ENCODE peak calls at places on chromosomes 12 and 14, in eight cellular contexts. One of them, this sample, is unnamed.

GRCh38 chr14:93764211-93764659 is 24.1 kb downstream of the PRIMA1 start:
- DNase-seq in T-helper 17 cell: no peak
- DNase-seq in glomerular endothelial cell: no peak
- DNase-seq in putamen: no peak
- DNase-seq in GM23248: peak
- DNase-seq in pancreas: no peak
- DNase-seq in ureter: no peak
- DNase-seq in stimulated activated CD8-positive, alpha-beta memory T cell treated with anti-CD3 and anti-CD28 coated beads, Interleukin-15, amount 100 ng/mL, for 1 hour: no peak
- DNase-seq in this sample: no peak

GRCh38 chr14:63039800-63040380 is 5.4 kb downstream of the KCNH5 start:
- DNase-seq in pancreas: no peak
- DNase-seq in stimulated activated CD8-positive, alpha-beta memory T cell treated with anti-CD3 and anti-CD28 coated beads, Interleukin-15, amount 100 ng/mL, for 1 hour: no peak
- DNase-seq in ureter: no peak
- DNase-seq in GM23248: peak
- DNase-seq in glomerular endothelial cell: peak
- DNase-seq in T-helper 17 cell: no peak
- DNase-seq in putamen: no peak
- DNase-seq in this sample: no peak

GRCh38 chr14:95328876-95329503 is 9.3 kb upstream of the CLMN start:
- DNase-seq in T-helper 17 cell: no peak
- DNase-seq in stimulated activated CD8-positive, alpha-beta memory T cell treated with anti-CD3 and anti-CD28 coated beads, Interleukin-15, amount 100 ng/mL, for 1 hour: no peak
- DNase-seq in glomerular endothelial cell: no peak
- DNase-seq in putamen: no peak
- DNase-seq in ureter: no peak
- DNase-seq in pancreas: no peak
- DNase-seq in GM23248: peak
- DNase-seq in this sample: no peak

GRCh38 chr12:124184456-124184855 is 110.4 kb upstream of the RFLNA start:
- DNase-seq in ureter: no peak
- DNase-seq in GM23248: no peak
- DNase-seq in stimulated activated CD8-positive, alpha-beta memory T cell treated with anti-CD3 and anti-CD28 coated beads, Interleukin-15, amount 100 ng/mL, for 1 hour: no peak
- DNase-seq in T-helper 17 cell: no peak
- DNase-seq in glomerular endothelial cell: no peak
- DNase-seq in pancreas: no peak
- DNase-seq in putamen: no peak
- DNase-seq in this sample: no peak

GRCh38 chr12:85733984-85734383 is 102.2 kb downstream of the RASSF9 start:
- DNase-seq in GM23248: peak
- DNase-seq in putamen: no peak
- DNase-seq in ureter: no peak
- DNase-seq in stimulated activated CD8-positive, alpha-beta memory T cell treated with anti-CD3 and anti-CD28 coated beads, Interleukin-15, amount 100 ng/mL, for 1 hour: no peak
- DNase-seq in glomerular endothelial cell: no peak
- DNase-seq in T-helper 17 cell: no peak
- DNase-seq in pancreas: no peak
- DNase-seq in this sample: no peak

GRCh38 chr12:13278249-13278787 is 81.8 kb downstream of the EMP1 start:
- DNase-seq in putamen: peak
- DNase-seq in pancreas: peak
- DNase-seq in GM23248: peak
- DNase-seq in T-helper 17 cell: peak
- DNase-seq in stimulated activated CD8-positive, alpha-beta memory T cell treated with anti-CD3 and anti-CD28 coated beads, Interleukin-15, amount 100 ng/mL, for 1 hour: peak
- DNase-seq in ureter: peak
- DNase-seq in glomerular endothelial cell: no peak
- DNase-seq in this sample: peak

GRCh38 chr12:79686171-79686570 is 4.6 kb downstream of the PAWR start:
- DNase-seq in GM23248: no peak
- DNase-seq in ureter: no peak
- DNase-seq in stimulated activated CD8-positive, alpha-beta memory T cell treated with anti-CD3 and anti-CD28 coated beads, Interleukin-15, amount 100 ng/mL, for 1 hour: no peak
- DNase-seq in putamen: no peak
- DNase-seq in T-helper 17 cell: no peak
- DNase-seq in pancreas: no peak
- DNase-seq in glomerular endothelial cell: no peak
- DNase-seq in this sample: no peak

GRCh38 chr14:22848391-22849164 is 12.2 kb downstream of the MMP14 start:
- DNase-seq in GM23248: peak
- DNase-seq in stimulated activated CD8-positive, alpha-beta memory T cell treated with anti-CD3 and anti-CD28 coated beads, Interleukin-15, amount 100 ng/mL, for 1 hour: no peak
- DNase-seq in ureter: peak
- DNase-seq in putamen: no peak
- DNase-seq in T-helper 17 cell: no peak
- DNase-seq in pancreas: no peak
- DNase-seq in glomerular endothelial cell: no peak
- DNase-seq in this sample: no peak

GRCh38 chr14:103522649-103523582 is at the start of gene CKB:
- DNase-seq in pancreas: peak
- DNase-seq in T-helper 17 cell: no peak
- DNase-seq in ureter: no peak
- DNase-seq in putamen: peak
- DNase-seq in glomerular endothelial cell: no peak
- DNase-seq in GM23248: peak
- DNase-seq in stimulated activated CD8-positive, alpha-beta memory T cell treated with anti-CD3 and anti-CD28 coated beads, Interleukin-15, amount 100 ng/mL, for 1 hour: no peak
- DNase-seq in this sample: no peak

GRCh38 chr12:10673660-10674384 is at the start of gene STYK1:
- DNase-seq in T-helper 17 cell: peak
- DNase-seq in GM23248: peak
- DNase-seq in stimulated activated CD8-positive, alpha-beta memory T cell treated with anti-CD3 and anti-CD28 coated beads, Interleukin-15, amount 100 ng/mL, for 1 hour: peak
- DNase-seq in putamen: peak
- DNase-seq in pancreas: peak
- DNase-seq in ureter: peak
- DNase-seq in glomerular endothelial cell: no peak
- DNase-seq in this sample: peak

GRCh38 chr14:77046706-77047105 is 18.2 kb upstream of the IRF2BPL start:
- DNase-seq in putamen: no peak
- DNase-seq in ureter: no peak
- DNase-seq in glomerular endothelial cell: no peak
- DNase-seq in pancreas: no peak
- DNase-seq in GM23248: peak
- DNase-seq in stimulated activated CD8-positive, alpha-beta memory T cell treated with anti-CD3 and anti-CD28 coated beads, Interleukin-15, amount 100 ng/mL, for 1 hour: no peak
- DNase-seq in T-helper 17 cell: no peak
- DNase-seq in this sample: no peak

GRCh38 chr12:26651566-26652188 is 181.3 kb downstream of the ITPR2 start:
- DNase-seq in T-helper 17 cell: no peak
- DNase-seq in stimulated activated CD8-positive, alpha-beta memory T cell treated with anti-CD3 and anti-CD28 coated beads, Interleukin-15, amount 100 ng/mL, for 1 hour: no peak
- DNase-seq in putamen: peak
- DNase-seq in glomerular endothelial cell: peak
- DNase-seq in ureter: peak
- DNase-seq in GM23248: peak
- DNase-seq in pancreas: no peak
- DNase-seq in this sample: no peak

GRCh38 chr14:101561145-101561896 is at the start of gene DIO3:
- DNase-seq in stimulated activated CD8-positive, alpha-beta memory T cell treated with anti-CD3 and anti-CD28 coated beads, Interleukin-15, amount 100 ng/mL, for 1 hour: no peak
- DNase-seq in T-helper 17 cell: no peak
- DNase-seq in putamen: no peak
- DNase-seq in GM23248: peak
- DNase-seq in pancreas: no peak
- DNase-seq in ureter: no peak
- DNase-seq in glomerular endothelial cell: no peak
- DNase-seq in this sample: no peak

GRCh38 chr14:70882771-70883492 is 24.3 kb upstream of the PCNX1 start:
- DNase-seq in stimulated activated CD8-positive, alpha-beta memory T cell treated with anti-CD3 and anti-CD28 coated beads, Interleukin-15, amount 100 ng/mL, for 1 hour: no peak
- DNase-seq in pancreas: no peak
- DNase-seq in T-helper 17 cell: no peak
- DNase-seq in GM23248: peak
- DNase-seq in glomerular endothelial cell: peak
- DNase-seq in putamen: no peak
- DNase-seq in ureter: no peak
- DNase-seq in this sample: no peak

GRCh38 chr14:54566410-54567223 is at the start of gene SAMD4A:
- DNase-seq in glomerular endothelial cell: no peak
- DNase-seq in pancreas: peak
- DNase-seq in ureter: peak
- DNase-seq in T-helper 17 cell: peak
- DNase-seq in GM23248: peak
- DNase-seq in stimulated activated CD8-positive, alpha-beta memory T cell treated with anti-CD3 and anti-CD28 coated beads, Interleukin-15, amount 100 ng/mL, for 1 hour: no peak
- DNase-seq in putamen: peak
- DNase-seq in this sample: peak

GRCh38 chr12:30926243-30927209 is at the start of gene TSPAN11:
- DNase-seq in glomerular endothelial cell: no peak
- DNase-seq in putamen: peak
- DNase-seq in pancreas: no peak
- DNase-seq in GM23248: peak
- DNase-seq in ureter: no peak
- DNase-seq in T-helper 17 cell: no peak
- DNase-seq in stimulated activated CD8-positive, alpha-beta memory T cell treated with anti-CD3 and anti-CD28 coated beads, Interleukin-15, amount 100 ng/mL, for 1 hour: no peak
- DNase-seq in this sample: no peak

GRCh38 chr12:77115471-77115870 is 50.1 kb upstream of the E2F7 start:
- DNase-seq in stimulated activated CD8-positive, alpha-beta memory T cell treated with anti-CD3 and anti-CD28 coated beads, Interleukin-15, amount 100 ng/mL, for 1 hour: no peak
- DNase-seq in glomerular endothelial cell: no peak
- DNase-seq in pancreas: no peak
- DNase-seq in GM23248: peak
- DNase-seq in ureter: no peak
- DNase-seq in T-helper 17 cell: no peak
- DNase-seq in putamen: no peak
- DNase-seq in this sample: no peak

GRCh38 chr12:110234197-110235154 is 46.6 kb upstream of the ATP2A2 start:
- DNase-seq in pancreas: no peak
- DNase-seq in GM23248: peak
- DNase-seq in T-helper 17 cell: no peak
- DNase-seq in stimulated activated CD8-positive, alpha-beta memory T cell treated with anti-CD3 and anti-CD28 coated beads, Interleukin-15, amount 100 ng/mL, for 1 hour: no peak
- DNase-seq in ureter: no peak
- DNase-seq in putamen: no peak
- DNase-seq in glomerular endothelial cell: no peak
- DNase-seq in this sample: no peak

GRCh38 chr12:40099423-40099853 is 6.4 kb downstream of the SLC2A13 start:
- DNase-seq in putamen: no peak
- DNase-seq in glomerular endothelial cell: no peak
- DNase-seq in T-helper 17 cell: no peak
- DNase-seq in stimulated activated CD8-positive, alpha-beta memory T cell treated with anti-CD3 and anti-CD28 coated beads, Interleukin-15, amount 100 ng/mL, for 1 hour: no peak
- DNase-seq in pancreas: no peak
- DNase-seq in ureter: no peak
- DNase-seq in GM23248: no peak
- DNase-seq in this sample: no peak

GRCh38 chr14:92560106-92560865 is 46.7 kb downstream of the RIN3 start:
- DNase-seq in putamen: no peak
- DNase-seq in GM23248: no peak
- DNase-seq in ureter: no peak
- DNase-seq in glomerular endothelial cell: no peak
- DNase-seq in pancreas: no peak
- DNase-seq in stimulated activated CD8-positive, alpha-beta memory T cell treated with anti-CD3 and anti-CD28 coated beads, Interleukin-15, amount 100 ng/mL, for 1 hour: no peak
- DNase-seq in T-helper 17 cell: no peak
- DNase-seq in this sample: peak

GRCh38 chr12:42410345-42410744 is 84.4 kb downstream of the PPHLN1 start:
- DNase-seq in glomerular endothelial cell: no peak
- DNase-seq in GM23248: no peak
- DNase-seq in T-helper 17 cell: no peak
- DNase-seq in stimulated activated CD8-positive, alpha-beta memory T cell treated with anti-CD3 and anti-CD28 coated beads, Interleukin-15, amount 100 ng/mL, for 1 hour: no peak
- DNase-seq in putamen: no peak
- DNase-seq in pancreas: no peak
- DNase-seq in ureter: no peak
- DNase-seq in this sample: no peak

GRCh38 chr14:57918791-57919190 is 52.9 kb upstream of the SLC35F4 start:
- DNase-seq in putamen: no peak
- DNase-seq in T-helper 17 cell: no peak
- DNase-seq in stimulated activated CD8-positive, alpha-beta memory T cell treated with anti-CD3 and anti-CD28 coated beads, Interleukin-15, amount 100 ng/mL, for 1 hour: no peak
- DNase-seq in pancreas: no peak
- DNase-seq in ureter: no peak
- DNase-seq in glomerular endothelial cell: no peak
- DNase-seq in GM23248: no peak
- DNase-seq in this sample: no peak

GRCh38 chr12:108461071-108461670 is 53.9 kb upstream of the FICD start:
- DNase-seq in glomerular endothelial cell: no peak
- DNase-seq in pancreas: no peak
- DNase-seq in T-helper 17 cell: no peak
- DNase-seq in putamen: peak
- DNase-seq in stimulated activated CD8-positive, alpha-beta memory T cell treated with anti-CD3 and anti-CD28 coated beads, Interleukin-15, amount 100 ng/mL, for 1 hour: no peak
- DNase-seq in GM23248: no peak
- DNase-seq in ureter: no peak
- DNase-seq in this sample: no peak

GRCh38 chr14:21534576-21534975 is 8.4 kb upstream of the SALL2 start:
- DNase-seq in putamen: no peak
- DNase-seq in stimulated activated CD8-positive, alpha-beta memory T cell treated with anti-CD3 and anti-CD28 coated beads, Interleukin-15, amount 100 ng/mL, for 1 hour: no peak
- DNase-seq in ureter: no peak
- DNase-seq in pancreas: no peak
- DNase-seq in GM23248: no peak
- DNase-seq in glomerular endothelial cell: no peak
- DNase-seq in T-helper 17 cell: no peak
- DNase-seq in this sample: no peak

GRCh38 chr12:71162832-71163711 is 5.3 kb upstream of the TSPAN8 start:
- DNase-seq in glomerular endothelial cell: no peak
- DNase-seq in putamen: no peak
- DNase-seq in stimulated activated CD8-positive, alpha-beta memory T cell treated with anti-CD3 and anti-CD28 coated beads, Interleukin-15, amount 100 ng/mL, for 1 hour: no peak
- DNase-seq in GM23248: no peak
- DNase-seq in ureter: no peak
- DNase-seq in pancreas: no peak
- DNase-seq in T-helper 17 cell: no peak
- DNase-seq in this sample: no peak

GRCh38 chr12:59004466-59004865 is 84.2 kb upstream of the LRIG3 start:
- DNase-seq in GM23248: no peak
- DNase-seq in ureter: no peak
- DNase-seq in pancreas: no peak
- DNase-seq in T-helper 17 cell: no peak
- DNase-seq in glomerular endothelial cell: no peak
- DNase-seq in stimulated activated CD8-positive, alpha-beta memory T cell treated with anti-CD3 and anti-CD28 coated beads, Interleukin-15, amount 100 ng/mL, for 1 hour: no peak
- DNase-seq in putamen: no peak
- DNase-seq in this sample: no peak

GRCh38 chr14:39233680-39234326 is at the start of gene MIA2:
- DNase-seq in stimulated activated CD8-positive, alpha-beta memory T cell treated with anti-CD3 and anti-CD28 coated beads, Interleukin-15, amount 100 ng/mL, for 1 hour: no peak
- DNase-seq in GM23248: no peak
- DNase-seq in glomerular endothelial cell: no peak
- DNase-seq in pancreas: no peak
- DNase-seq in putamen: no peak
- DNase-seq in ureter: no peak
- DNase-seq in T-helper 17 cell: no peak
- DNase-seq in this sample: no peak

GRCh38 chr14:74042296-74042695 is 23.1 kb downstream of the BBOF1 start:
- DNase-seq in stimulated activated CD8-positive, alpha-beta memory T cell treated with anti-CD3 and anti-CD28 coated beads, Interleukin-15, amount 100 ng/mL, for 1 hour: no peak
- DNase-seq in GM23248: no peak
- DNase-seq in pancreas: no peak
- DNase-seq in T-helper 17 cell: no peak
- DNase-seq in ureter: no peak
- DNase-seq in glomerular endothelial cell: no peak
- DNase-seq in putamen: no peak
- DNase-seq in this sample: no peak

GRCh38 chr14:96949594-96949993 is 152.4 kb downstream of the VRK1 start:
- DNase-seq in glomerular endothelial cell: no peak
- DNase-seq in ureter: no peak
- DNase-seq in pancreas: no peak
- DNase-seq in T-helper 17 cell: no peak
- DNase-seq in GM23248: no peak
- DNase-seq in stimulated activated CD8-positive, alpha-beta memory T cell treated with anti-CD3 and anti-CD28 coated beads, Interleukin-15, amount 100 ng/mL, for 1 hour: no peak
- DNase-seq in putamen: no peak
- DNase-seq in this sample: no peak

GRCh38 chr12:13000935-13001724 is 1.1 kb upstream of the HEBP1 start:
- DNase-seq in putamen: peak
- DNase-seq in stimulated activated CD8-positive, alpha-beta memory T cell treated with anti-CD3 and anti-CD28 coated beads, Interleukin-15, amount 100 ng/mL, for 1 hour: no peak
- DNase-seq in pancreas: peak
- DNase-seq in ureter: no peak
- DNase-seq in glomerular endothelial cell: no peak
- DNase-seq in GM23248: peak
- DNase-seq in T-helper 17 cell: peak
- DNase-seq in this sample: peak

GRCh38 chr12:31961137-31961536 is 1.9 kb downstream of the RESF1 start:
- DNase-seq in putamen: no peak
- DNase-seq in ureter: no peak
- DNase-seq in glomerular endothelial cell: no peak
- DNase-seq in T-helper 17 cell: no peak
- DNase-seq in stimulated activated CD8-positive, alpha-beta memory T cell treated with anti-CD3 and anti-CD28 coated beads, Interleukin-15, amount 100 ng/mL, for 1 hour: no peak
- DNase-seq in GM23248: no peak
- DNase-seq in pancreas: no peak
- DNase-seq in this sample: no peak

GRCh38 chr12:27031531-27031930 is 9.2 kb downstream of the MED21 start:
- DNase-seq in GM23248: no peak
- DNase-seq in T-helper 17 cell: no peak
- DNase-seq in glomerular endothelial cell: no peak
- DNase-seq in ureter: no peak
- DNase-seq in putamen: no peak
- DNase-seq in stimulated activated CD8-positive, alpha-beta memory T cell treated with anti-CD3 and anti-CD28 coated beads, Interleukin-15, amount 100 ng/mL, for 1 hour: no peak
- DNase-seq in pancreas: no peak
- DNase-seq in this sample: no peak

GRCh38 chr12:61754214-61754613 is 506.0 kb upstream of the USP15 start:
- DNase-seq in T-helper 17 cell: no peak
- DNase-seq in ureter: no peak
- DNase-seq in putamen: no peak
- DNase-seq in pancreas: no peak
- DNase-seq in glomerular endothelial cell: no peak
- DNase-seq in GM23248: no peak
- DNase-seq in stimulated activated CD8-positive, alpha-beta memory T cell treated with anti-CD3 and anti-CD28 coated beads, Interleukin-15, amount 100 ng/mL, for 1 hour: no peak
- DNase-seq in this sample: no peak

GRCh38 chr14:100532154-100532915 is 54.9 kb downstream of the BEGAIN start:
- DNase-seq in ureter: peak
- DNase-seq in GM23248: no peak
- DNase-seq in pancreas: peak
- DNase-seq in T-helper 17 cell: peak
- DNase-seq in putamen: no peak
- DNase-seq in glomerular endothelial cell: no peak
- DNase-seq in stimulated activated CD8-positive, alpha-beta memory T cell treated with anti-CD3 and anti-CD28 coated beads, Interleukin-15, amount 100 ng/mL, for 1 hour: no peak
- DNase-seq in this sample: no peak

This sample was measured in CD4-positive, CD25-positive, alpha-beta regulatory T cell.